ENCODE peak calls at places on chromosome 21, in seven cellular contexts. Q is stimulated activated memory B cell treated with anti-CD40 and anti-IgM and Interleukin-4, amounts not matched to agents 10 μg/mL and 1 μg/mL and 100 μg/mL, for 72 hours; C is Right ventricle myocardium inferior; R is left cardiac atrium; W is activated CD8-positive, alpha-beta memory T cell treated with anti-CD3 and anti-CD28 coated beads, Interleukin-2, amount 10 ng/mL, durations not matched to agents 7 days and 5 days; V is activated CD8-positive, alpha-beta T cell treated with anti-CD3 and anti-CD28 coated beads, Interleukin-2, amount 10 ng/mL, durations not matched to agents 7 days and 5 days; G is activated naive CD8-positive, alpha-beta T cell treated with anti-CD3 and anti-CD28 coated beads, Interleukin-2, amount 50 U/mL, for 24 hours. F is an unnamed sample.

GRCh38 chr21:25456672-25457071 is 150.6 kb downstream of the MRPL39 start:
- ATAC-seq in Q (peak; percentile 83), C (no peak), R (no peak), W (peak; percentile 24), V (peak; percentile 54), G (peak; percentile 75), F (no peak)

GRCh38 chr21:43873673-43874072 is 8.7 kb downstream of the AGPAT3 start:
- ATAC-seq in Q (no peak), C (no peak), R (no peak), W (peak; percentile 47), V (no peak), G (peak; percentile 89), F (no peak)

GRCh38 chr21:44765231-44766013 is 36.2 kb downstream of the UBE2G2 start:
- ATAC-seq in Q (no peak), C (no peak), R (no peak), W (peak; percentile 84), V (peak; percentile 87), G (peak; percentile 47), F (peak; percentile 26)

GRCh38 chr21:38628426-38628825 is 130.1 kb upstream of the ERG start:
- ATAC-seq in Q (no peak), C (no peak), R (no peak), W (no peak), V (no peak), G (no peak), F (no peak)

GRCh38 chr21:43658769-43659135 is 536 bp downstream of the HSF2BP start:
- ATAC-seq in Q (no peak), C (no peak), R (no peak), W (no peak), V (no peak), G (no peak), F (peak; percentile 16)

GRCh38 chr21:45887121-45887611 is 94.4 kb upstream of the COL6A1 start:
- ATAC-seq in Q (no peak), C (peak; percentile 64), R (peak; percentile 45), W (no peak), V (no peak), G (no peak), F (peak; percentile 25)

GRCh38 chr21:15285567-15285966 is 220.8 kb upstream of the NRIP1 start:
- ATAC-seq in Q (no peak), C (no peak), R (no peak), W (no peak), V (no peak), G (no peak), F (no peak)

GRCh38 chr21:36902331-36902730 is 64.1 kb downstream of the HLCS start:
- ATAC-seq in Q (no peak), C (no peak), R (no peak), W (no peak), V (no peak), G (no peak), F (no peak)

GRCh38 chr21:45142469-45142868 is 68.1 kb downstream of the ADARB1 start:
- ATAC-seq in Q (no peak), C (no peak), R (no peak), W (no peak), V (no peak), G (no peak), F (no peak)

GRCh38 chr21:21290751-21291150 is 292.5 kb downstream of the NCAM2 start:
- ATAC-seq in Q (no peak), C (no peak), R (no peak), W (no peak), V (no peak), G (no peak), F (no peak)

GRCh38 chr21:34061983-34062382 is 11.4 kb upstream of the MRPS6 start:
- ATAC-seq in Q (peak; percentile 62), C (no peak), R (no peak), W (no peak), V (no peak), G (no peak), F (peak; percentile 47)

GRCh38 chr21:42179316-42179715 is 39.6 kb upstream of the ABCG1 start:
- ATAC-seq in Q (no peak), C (no peak), R (no peak), W (no peak), V (no peak), G (no peak), F (no peak)

GRCh38 chr21:14686466-14687276 is 140.6 kb upstream of the SAMSN1 start:
- ATAC-seq in Q (peak; percentile 79), C (no peak), R (no peak), W (peak; percentile 77), V (peak; percentile 64), G (no peak), F (peak; percentile 47)

GRCh38 chr21:39660191-39660590 is 47.5 kb downstream of the B3GALT5 start:
- ATAC-seq in Q (no peak), C (peak; percentile 77), R (peak; percentile 91), W (no peak), V (no peak), G (no peak), F (no peak)

GRCh38 chr21:42654913-42655796 is 1.7 kb downstream of the PDE9A start:
- ATAC-seq in Q (no peak), C (no peak), R (no peak), W (no peak), V (no peak), G (no peak), F (no peak)

GRCh38 chr21:26112127-26112742 is 58.3 kb downstream of the APP start:
- ATAC-seq in Q (no peak), C (no peak), R (no peak), W (no peak), V (no peak), G (peak; percentile 36), F (no peak)

GRCh38 chr21:44729336-44730027 is 18.1 kb upstream of the TSPEAR start:
- ATAC-seq in Q (no peak), C (no peak), R (no peak), W (no peak), V (no peak), G (no peak), F (no peak)

GRCh38 chr21:42004406-42005199 is 5.6 kb downstream of the ZBTB21 start:
- ATAC-seq in Q (no peak), C (no peak), R (no peak), W (no peak), V (no peak), G (no peak), F (no peak)

GRCh38 chr21:46145840-46146691 is 9.3 kb downstream of the FTCD start:
- ATAC-seq in Q (peak; percentile 46), C (no peak), R (no peak), W (no peak), V (no peak), G (no peak), F (no peak)

GRCh38 chr21:21860888-21861287 is 862.7 kb downstream of the NCAM2 start:
- ATAC-seq in Q (no peak), C (no peak), R (no peak), W (no peak), V (no peak), G (no peak), F (no peak)

GRCh38 chr21:41916888-41917433 is 36.9 kb downstream of the C2CD2 start:
- ATAC-seq in Q (no peak), C (no peak), R (no peak), W (no peak), V (no peak), G (no peak), F (no peak)

GRCh38 chr21:39597595-39598185 is 15.1 kb upstream of the B3GALT5 start:
- ATAC-seq in Q (no peak), C (no peak), R (no peak), W (no peak), V (no peak), G (no peak), F (no peak)

GRCh38 chr21:45834821-45835293 is 146.7 kb upstream of the COL6A1 start:
- ATAC-seq in Q (no peak), C (no peak), R (no peak), W (no peak), V (no peak), G (no peak), F (no peak)

GRCh38 chr21:34553199-34553952 is 41.4 kb upstream of the KCNE1 start:
- ATAC-seq in Q (no peak), C (no peak), R (no peak), W (no peak), V (no peak), G (peak; percentile 53), F (no peak)

GRCh38 chr21:45562965-45563364 is 20.7 kb upstream of the SLC19A1 start:
- ATAC-seq in Q (no peak), C (no peak), R (no peak), W (no peak), V (no peak), G (no peak), F (no peak)

GRCh38 chr21:34520769-34521508 is 8.9 kb upstream of the KCNE1 start:
- ATAC-seq in Q (peak; percentile 22), C (peak; percentile 41), R (peak; percentile 28), W (no peak), V (no peak), G (no peak), F (no peak)

GRCh38 chr21:42471206-42471605 is 24.8 kb downstream of the RSPH1 start:
- ATAC-seq in Q (no peak), C (no peak), R (no peak), W (no peak), V (no peak), G (no peak), F (no peak)

GRCh38 chr21:42474043-42474831 is 21.8 kb downstream of the RSPH1 start:
- ATAC-seq in Q (peak; percentile 95), C (no peak), R (no peak), W (no peak), V (no peak), G (peak; percentile 24), F (peak; percentile 93)

GRCh38 chr21:26554365-26554764 is 18.7 kb downstream of the CYYR1 start:
- ATAC-seq in Q (no peak), C (no peak), R (no peak), W (no peak), V (no peak), G (no peak), F (no peak)

GRCh38 chr21:44416193-44416592 is 39.1 kb upstream of the LRRC3 start:
- ATAC-seq in Q (no peak), C (no peak), R (no peak), W (no peak), V (no peak), G (no peak), F (no peak)

GRCh38 chr21:27129694-27130093 is 162.8 kb upstream of the ADAMTS5 start:
- ATAC-seq in Q (no peak), C (peak; percentile 56), R (no peak), W (no peak), V (no peak), G (no peak), F (no peak)

GRCh38 chr21:25487046-25487594 is 120.2 kb downstream of the MRPL39 start:
- ATAC-seq in Q (peak; percentile 91), C (no peak), R (no peak), W (peak; percentile 45), V (no peak), G (peak; percentile 86), F (no peak)

GRCh38 chr21:34201001-34201400 is 127.6 kb downstream of the MRPS6 start:
- ATAC-seq in Q (no peak), C (no peak), R (no peak), W (no peak), V (no peak), G (no peak), F (no peak)

GRCh38 chr21:31837613-31838390 is 35.0 kb upstream of the HUNK start:
- ATAC-seq in Q (peak; percentile 88), C (no peak), R (no peak), W (no peak), V (no peak), G (no peak), F (no peak)

F was measured in esophagus mucosa.